ENCODE peak calls at places on chromosomes 13 and 19, in five cellular contexts. Z, P, F, E and U are unnamed samples.

GRCh38 chr13:72839831-72840426 is 58.0 kb downstream of the PIBF1 start:
- DNase-seq in Z (peak), P (no peak), F (peak), E (peak), U (no peak)

GRCh38 chr13:41408061-41408460 is 49.3 kb upstream of the RGCC start:
- DNase-seq in Z (no peak), P (no peak), F (no peak), E (no peak), U (no peak)

GRCh38 chr19:1267441-1268391 is 1.4 kb upstream of the CIRBP start:
- DNase-seq in Z (no peak), P (no peak), F (no peak), E (no peak), U (no peak)

GRCh38 chr13:82356667-82357066 is 1525.6 kb downstream of the SLITRK1 start:
- DNase-seq in Z (no peak), P (no peak), F (no peak), E (no peak), U (no peak)

GRCh38 chr13:109148243-109148642 is 518.8 kb downstream of the MYO16 start:
- DNase-seq in Z (no peak), P (no peak), F (no peak), E (peak), U (no peak)

GRCh38 chr13:45356966-45357689 is 16.1 kb upstream of the TPT1 start:
- DNase-seq in Z (no peak), P (no peak), F (no peak), E (no peak), U (no peak)

GRCh38 chr19:8485561-8486371 is 16.7 kb downstream of the PRAM1 start:
- DNase-seq in Z (no peak), P (no peak), F (no peak), E (no peak), U (no peak)

GRCh38 chr13:42981853-42982252 is 10.2 kb downstream of the EPSTI1 start:
- DNase-seq in Z (no peak), P (no peak), F (no peak), E (peak), U (no peak)

GRCh38 chr13:86922936-86923335 is 748.2 kb upstream of the SLITRK5 start:
- DNase-seq in Z (no peak), P (no peak), F (no peak), E (no peak), U (no peak)

GRCh38 chr19:41328818-41329220 is 18.8 kb downstream of the CCDC97 start:
- DNase-seq in Z (no peak), P (no peak), F (no peak), E (no peak), U (no peak)

GRCh38 chr13:53137777-53138176 is 109.2 kb downstream of the OLFM4 start:
- DNase-seq in Z (no peak), P (no peak), F (no peak), E (peak), U (no peak)

GRCh38 chr13:110644892-110645521 is 29.7 kb downstream of the NAXD start:
- DNase-seq in Z (no peak), P (peak), F (peak), E (peak), U (peak)

GRCh38 chr13:68927387-68928026 is 1180.1 kb upstream of the ATXN8OS start:
- DNase-seq in Z (no peak), P (no peak), F (peak), E (peak), U (peak)

GRCh38 chr19:6459356-6460098 is at the start of gene SLC25A23:
- DNase-seq in Z (peak), P (peak), F (peak), E (peak), U (peak)

GRCh38 chr19:6723108-6723618 is 2.7 kb upstream of the C3 start:
- DNase-seq in Z (no peak), P (no peak), F (no peak), E (peak), U (no peak)

GRCh38 chr19:3544742-3545668 is 6.0 kb downstream of the TEKTIP1 start:
- DNase-seq in Z (no peak), P (peak), F (peak), E (peak), U (peak)

GRCh38 chr19:4598712-4599111 is 39.2 kb upstream of the SEMA6B start:
- DNase-seq in Z (no peak), P (no peak), F (no peak), E (no peak), U (no peak)

GRCh38 chr13:114039471-114040141 is 65.7 kb upstream of the C13orf46 start:
- DNase-seq in Z (no peak), P (no peak), F (no peak), E (no peak), U (no peak)

GRCh38 chr13:43036386-43037220 is 13.2 kb downstream of the DNAJC15 start:
- DNase-seq in Z (no peak), P (no peak), F (no peak), E (no peak), U (peak)

GRCh38 chr13:80278706-80279105 is 62.2 kb downstream of the SPRY2 start:
- DNase-seq in Z (no peak), P (no peak), F (no peak), E (no peak), U (no peak)

GRCh38 chr19:17107546-17108452 is 32.2 kb downstream of the MYO9B start:
- DNase-seq in Z (peak), P (no peak), F (peak), E (peak), U (no peak)

GRCh38 chr19:32988724-32989123 is 16.7 kb downstream of the FAAP24 start:
- DNase-seq in Z (no peak), P (no peak), F (no peak), E (no peak), U (no peak)

GRCh38 chr19:33606556-33606955 is 15.2 kb upstream of the CHST8 start:
- DNase-seq in Z (no peak), P (no peak), F (no peak), E (no peak), U (no peak)

GRCh38 chr19:44803442-44804428 is 5.2 kb upstream of the BCAM start:
- DNase-seq in Z (no peak), P (no peak), F (peak), E (peak), U (no peak)

GRCh38 chr19:35348909-35349611 is 1.4 kb downstream of the FFAR1 start:
- DNase-seq in Z (no peak), P (no peak), F (no peak), E (no peak), U (no peak)

GRCh38 chr13:99655351-99656091 is 154.2 kb downstream of the TM9SF2 start:
- DNase-seq in Z (no peak), P (no peak), F (peak), E (peak), U (no peak)

GRCh38 chr19:7263521-7263920 is 30.7 kb downstream of the INSR start:
- DNase-seq in Z (no peak), P (no peak), F (no peak), E (no peak), U (peak)

GRCh38 chr19:33436360-33437345 is 63.1 kb downstream of the CEBPG start:
- DNase-seq in Z (no peak), P (no peak), F (peak), E (no peak), U (no peak)

GRCh38 chr19:46887240-46887782 is 26.5 kb downstream of the ARHGAP35 start:
- DNase-seq in Z (no peak), P (no peak), F (no peak), E (no peak), U (no peak)

GRCh38 chr19:35068941-35069634 is 27.6 kb downstream of the HPN start:
- DNase-seq in Z (no peak), P (no peak), F (no peak), E (no peak), U (no peak)